ENCODE peak calls at places on chromosomes 11 and 22, in nine cellular contexts. E, C, K, W, Y, D, I, L and N are unnamed samples.

GRCh38 chr22:24482586-24482985 is 12.5 kb upstream of the UPB1 start:
- DNase-seq in I (no peak), Y (no peak), D (peak; percentile 85), E (no peak), L (no peak), W (no peak), C (no peak), K (no peak), N (no peak)

GRCh38 chr11:22193348-22194051 is 615 bp downstream of the ANO5 start:
- DNase-seq in I (peak; percentile 27), Y (peak; percentile 30), D (no peak), C (no peak), W (peak; percentile 33), K (no peak), L (no peak), E (peak; percentile 60), N (no peak)

GRCh38 chr11:6315811-6316425 is 4.4 kb downstream of the CAVIN3 start:
- DNase-seq in L (peak; percentile 65), D (peak; percentile 73), Y (peak; percentile 82), I (peak; percentile 49), E (peak; percentile 72), C (no peak), K (no peak), W (peak; percentile 74), N (peak; percentile 60)

GRCh38 chr11:72573380-72573949 is 100.8 kb downstream of the PDE2A start:
- DNase-seq in W (no peak), Y (peak; percentile 67), I (no peak), L (no peak), E (no peak), D (peak; percentile 60), C (no peak), K (no peak), N (no peak)

GRCh38 chr11:61814958-61815789 is 1.6 kb downstream of the FADS1 start:
- DNase-seq in Y (peak; percentile 96), D (peak; percentile 97), W (peak; percentile 99), C (peak; percentile 87), K (no peak), I (peak; percentile 93), L (peak; percentile 96), E (peak; percentile 97), N (peak; percentile 97)

GRCh38 chr11:12706531-12707499 is 32.6 kb downstream of the TEAD1 start:
- DNase-seq in E (no peak), K (no peak), L (no peak), C (no peak), W (peak; percentile 64), Y (no peak), I (peak; percentile 38), D (no peak), N (no peak)

GRCh38 chr11:97516688-97517087 is 1126.9 kb downstream of the JRKL start:
- DNase-seq in L (no peak), E (no peak), C (no peak), K (no peak), W (no peak), Y (no peak), D (no peak), I (no peak), N (no peak)

GRCh38 chr11:1040428-1041148 is 4.1 kb upstream of the MUC6 start:
- DNase-seq in L (no peak), K (no peak), C (no peak), I (no peak), E (no peak), W (peak; percentile 10), Y (no peak), D (no peak), N (no peak)

GRCh38 chr11:74000307-74000630 is 8.6 kb downstream of the UCP3 start:
- DNase-seq in C (no peak), W (no peak), K (no peak), D (no peak), Y (no peak), L (no peak), E (no peak), I (no peak), N (no peak)

GRCh38 chr11:87125257-87125656 is 87.5 kb downstream of the TMEM135 start:
- DNase-seq in Y (no peak), D (no peak), W (no peak), E (no peak), C (no peak), I (no peak), L (no peak), K (no peak), N (no peak)

GRCh38 chr11:120597250-120597649 is 85.7 kb downstream of the GRIK4 start:
- DNase-seq in E (no peak), L (no peak), I (no peak), W (no peak), C (no peak), D (no peak), K (no peak), Y (no peak), N (no peak)
- H3K4me3 ChIP-seq in E (no peak overlapping the region), L (peak overlapping the region; percentile 3), I (no peak overlapping the region), W (peak overlapping the region; percentile 33), C (no peak overlapping the region), D (no peak overlapping the region), K (no peak overlapping the region), Y (no peak overlapping the region), N (no peak overlapping the region)

DNA sequence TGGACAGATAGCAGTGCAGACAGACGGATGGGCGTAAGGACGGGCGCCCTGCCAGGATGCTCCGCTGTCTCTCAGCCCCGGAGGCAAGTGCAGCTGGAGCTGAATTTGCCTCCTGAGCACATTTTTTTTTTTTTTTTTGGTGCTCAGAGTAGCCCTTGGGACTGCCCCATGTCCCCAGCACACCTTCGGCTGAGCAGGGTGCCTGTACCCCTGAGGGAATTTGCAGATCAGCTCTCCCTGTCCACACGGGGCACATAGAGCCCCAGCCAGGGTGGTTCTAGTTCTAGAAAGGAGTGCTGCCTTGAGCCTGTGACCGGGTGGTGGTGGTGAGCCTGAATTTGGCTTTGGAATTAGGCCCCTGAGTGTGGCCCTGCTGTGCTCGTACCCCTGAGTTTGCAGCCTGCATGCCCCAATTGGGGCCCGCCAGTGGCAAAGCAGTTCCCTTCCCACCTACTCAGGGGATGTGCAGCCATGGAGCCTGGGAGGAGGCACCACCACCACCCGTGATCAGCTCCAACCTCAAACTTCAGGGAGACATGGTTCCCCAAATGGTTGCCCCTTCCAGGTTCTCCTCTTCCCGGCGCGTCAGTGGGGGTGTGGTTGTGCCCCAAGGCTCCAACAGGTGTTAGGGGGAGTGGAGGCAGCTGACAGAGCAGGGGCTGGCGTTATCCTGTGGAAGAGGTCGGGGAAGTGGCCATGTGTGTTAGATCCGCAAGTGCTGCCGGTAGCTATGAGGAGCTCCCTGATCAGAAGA is 1232.7 kb downstream of the BRD1 start:
- DNase-seq in Y (no peak), L (no peak), D (no peak), I (no peak), K (no peak), C (no peak), W (peak; percentile 9), E (peak; percentile 28), N (no peak)
- H3K9me3 ChIP-seq in Y (no peaks in the 10 kb centered on the region), L (no peaks in the 10 kb centered on the region), D (no peaks in the 10 kb centered on the region), I (no peaks in the 10 kb centered on the region), K (no peaks in the 10 kb centered on the region), C (no peaks in the 10 kb centered on the region), W (peaks cover 10% of the 10 kb centered on the region), E (peaks cover 4% of the 10 kb centered on the region), N (no peaks in the 10 kb centered on the region)

GRCh38 chr11:96157517-96157873 is 185.5 kb downstream of the MAML2 start:
- DNase-seq in K (no peak), Y (no peak), E (no peak), W (no peak), D (no peak), L (no peak), C (no peak), I (no peak), N (no peak)
- H3K4me1 ChIP-seq in K (peaks cover 35% of the 10 kb centered on the region), Y (peaks cover 39% of the 10 kb centered on the region), E (peaks cover 3% of the 10 kb centered on the region), W (peaks cover 62% of the 10 kb centered on the region), D (peaks cover 20% of the 10 kb centered on the region), L (peaks cover 10% of the 10 kb centered on the region), C (peaks cover 34% of the 10 kb centered on the region), I (no peaks in the 10 kb centered on the region), N (peaks cover 17% of the 10 kb centered on the region)

GRCh38 chr11:114129699-114130659 is 70.5 kb downstream of the ZBTB16 start:
- DNase-seq in I (no peak), E (no peak), C (no peak), D (no peak), L (no peak), Y (no peak), W (no peak), K (no peak), N (no peak)
- H3K4me3 ChIP-seq in I (no peak overlapping the region), E (peak overlapping the region; percentile 46), C (no peak overlapping the region), D (no peak overlapping the region), L (no peak overlapping the region), Y (no peak overlapping the region), W (no peak overlapping the region), K (no peak overlapping the region), N (no peak overlapping the region)

GRCh38 chr11:107275632-107276031 is 182.0 kb downstream of the CWF19L2 start:
- DNase-seq in E (no peak), W (no peak), L (no peak), K (no peak), I (no peak), C (no peak), D (no peak), Y (no peak), N (no peak)
- H3K9me3 ChIP-seq in E (no peaks in the 10 kb centered on the region), W (peaks cover 8% of the 10 kb centered on the region), L (no peaks in the 10 kb centered on the region), K (peaks cover 6% of the 10 kb centered on the region), I (no peaks in the 10 kb centered on the region), C (no peaks in the 10 kb centered on the region), D (no peaks in the 10 kb centered on the region), Y (no peaks in the 10 kb centered on the region), N (no peaks in the 10 kb centered on the region)

GRCh38 chr22:20672082-20672424 is 101.9 kb upstream of the SERPIND1 start:
- DNase-seq in W (no peak), Y (no peak), C (no peak), E (no peak), D (no peak), I (no peak), K (no peak), L (no peak), N (no peak)

GRCh38 chr22:20674998-20675397 is 98.9 kb upstream of the SERPIND1 start:
- DNase-seq in K (no peak), Y (no peak), W (no peak), I (no peak), C (no peak), L (no peak), E (no peak), D (no peak), N (no peak)

GRCh38 chr22:20673341-20674195 is 100.3 kb upstream of the SERPIND1 start:
- DNase-seq in K (no peak), L (no peak), D (no peak), W (no peak), Y (no peak), E (no peak), C (no peak), I (no peak), N (no peak)

GRCh38 chr22:20672732-20673131 is 101.2 kb upstream of the SERPIND1 start:
- DNase-seq in D (no peak), I (no peak), K (no peak), C (no peak), L (no peak), E (no peak), W (no peak), Y (no peak), N (no peak)

DNA sequence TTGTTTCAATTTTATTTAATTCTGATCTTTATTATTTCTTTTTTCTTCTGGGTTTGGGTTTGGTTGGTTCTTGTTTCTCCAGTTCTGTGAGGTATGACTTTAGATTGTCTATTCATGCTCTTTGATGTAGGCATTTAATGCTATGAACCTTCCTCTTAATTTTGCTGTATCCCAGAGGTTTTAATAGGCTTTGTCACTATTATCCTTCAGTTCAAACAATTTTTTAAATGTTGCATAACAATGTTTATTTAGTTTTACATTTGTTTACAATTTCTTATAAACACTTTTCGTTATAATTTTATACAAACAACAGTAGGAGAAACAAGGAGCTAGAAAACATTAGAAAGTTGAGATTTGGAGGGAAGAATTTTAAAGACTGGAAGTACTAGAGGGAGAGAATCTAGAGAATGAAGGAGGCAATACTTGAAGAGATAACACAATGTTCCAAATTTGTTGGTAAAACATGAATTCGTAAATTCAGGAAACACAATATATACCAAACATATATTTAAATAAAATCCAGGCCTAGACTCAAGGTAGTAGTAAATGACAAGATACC is 96.2 kb upstream of the SERPIND1 start:
- DNase-seq in L (no peak), C (no peak), Y (no peak), W (no peak), K (no peak), I (no peak), D (no peak), E (no peak), N (no peak)
- H3K4me1 ChIP-seq in L (no peaks in the 10 kb centered on the region), C (no peaks in the 10 kb centered on the region), Y (no peaks in the 10 kb centered on the region), W (no peaks in the 10 kb centered on the region), K (no peaks in the 10 kb centered on the region), I (no peaks in the 10 kb centered on the region), D (no peaks in the 10 kb centered on the region), E (no peaks in the 10 kb centered on the region), N (no peaks in the 10 kb centered on the region)